ENCODE peak calls at places on chromosome 14, in nine cellular contexts. One of them, this sample, is unnamed.
A peak's percentile ranks its signal among the peaks of the same experiment; 100 is the strongest.

GRCh38 chr14:68403191-68403781 is 389.6 kb downstream of the ZFP36L1 start:
- DNase-seq in LNCaP clone FGC: no peak
- DNase-seq in breast epithelium: no peak
- DNase-seq in AG09309: no peak
- DNase-seq in esophagus squamous epithelium: no peak
- DNase-seq in WTC11: no peak
- DNase-seq in natural killer cell: no peak
- DNase-seq in CD4-positive, alpha-beta T cell: no peak
- DNase-seq in tibial artery: no peak
- DNase-seq in this sample: no peak

GRCh38 chr14:34052658-34053014 is 101.8 kb upstream of the EGLN3 start:
- DNase-seq in LNCaP clone FGC: no peak
- DNase-seq in breast epithelium: no peak
- DNase-seq in AG09309: no peak
- DNase-seq in esophagus squamous epithelium: no peak
- DNase-seq in WTC11: no peak
- DNase-seq in natural killer cell: no peak
- DNase-seq in CD4-positive, alpha-beta T cell: no peak
- DNase-seq in tibial artery: peak; percentile 26
- DNase-seq in this sample: no peak

GRCh38 chr14:85527006-85527405 is 2.9 kb upstream of the FLRT2 start:
- DNase-seq in LNCaP clone FGC: no peak
- DNase-seq in breast epithelium: no peak
- DNase-seq in AG09309: no peak
- DNase-seq in esophagus squamous epithelium: no peak
- DNase-seq in WTC11: no peak
- DNase-seq in natural killer cell: no peak
- DNase-seq in CD4-positive, alpha-beta T cell: no peak
- DNase-seq in tibial artery: no peak
- DNase-seq in this sample: no peak

GRCh38 chr14:29709490-29709889 is 218.2 kb downstream of the PRKD1 start:
- DNase-seq in LNCaP clone FGC: no peak
- DNase-seq in breast epithelium: no peak
- DNase-seq in AG09309: peak; percentile 32
- DNase-seq in esophagus squamous epithelium: no peak
- DNase-seq in WTC11: no peak
- DNase-seq in natural killer cell: no peak
- DNase-seq in CD4-positive, alpha-beta T cell: no peak
- DNase-seq in tibial artery: no peak
- DNase-seq in this sample: no peak

GRCh38 chr14:100025111-100025510 is 40.1 kb upstream of the EVL start:
- DNase-seq in LNCaP clone FGC: peak; percentile 79
- DNase-seq in breast epithelium: no peak
- DNase-seq in AG09309: no peak
- DNase-seq in esophagus squamous epithelium: no peak
- DNase-seq in WTC11: peak; percentile 64
- DNase-seq in natural killer cell: no peak
- DNase-seq in CD4-positive, alpha-beta T cell: peak; percentile 17
- DNase-seq in tibial artery: no peak
- DNase-seq in this sample: no peak

GRCh38 chr14:23421594-23421993 is 13.5 kb upstream of the MYH6 start:
- DNase-seq in LNCaP clone FGC: no peak
- DNase-seq in breast epithelium: no peak
- DNase-seq in AG09309: no peak
- DNase-seq in esophagus squamous epithelium: no peak
- DNase-seq in WTC11: no peak
- DNase-seq in natural killer cell: no peak
- DNase-seq in CD4-positive, alpha-beta T cell: no peak
- DNase-seq in tibial artery: no peak
- DNase-seq in this sample: no peak

GRCh38 chr14:66228267-66228970 is 257.8 kb upstream of the CCDC196 start:
- DNase-seq in LNCaP clone FGC: no peak
- DNase-seq in breast epithelium: no peak
- DNase-seq in AG09309: no peak
- DNase-seq in esophagus squamous epithelium: no peak
- DNase-seq in WTC11: no peak
- DNase-seq in natural killer cell: no peak
- DNase-seq in CD4-positive, alpha-beta T cell: no peak
- DNase-seq in tibial artery: no peak
- DNase-seq in this sample: no peak

GRCh38 chr14:100022772-100023451 is 42.3 kb upstream of the EVL start:
- DNase-seq in LNCaP clone FGC: no peak
- DNase-seq in breast epithelium: no peak
- DNase-seq in AG09309: peak; percentile 71
- DNase-seq in esophagus squamous epithelium: no peak
- DNase-seq in WTC11: no peak
- DNase-seq in natural killer cell: no peak
- DNase-seq in CD4-positive, alpha-beta T cell: no peak
- DNase-seq in tibial artery: peak; percentile 31
- DNase-seq in this sample: no peak

GRCh38 chr14:24513009-24513408 is 4.9 kb upstream of the CMA1 start:
- DNase-seq in LNCaP clone FGC: no peak
- DNase-seq in breast epithelium: no peak
- DNase-seq in AG09309: no peak
- DNase-seq in esophagus squamous epithelium: no peak
- DNase-seq in WTC11: peak; percentile 39
- DNase-seq in natural killer cell: no peak
- DNase-seq in CD4-positive, alpha-beta T cell: no peak
- DNase-seq in tibial artery: no peak
- DNase-seq in this sample: no peak

GRCh38 chr14:104557766-104558165 is 21.8 kb upstream of the C14orf180 start:
- DNase-seq in LNCaP clone FGC: no peak
- DNase-seq in breast epithelium: no peak
- DNase-seq in AG09309: no peak
- DNase-seq in esophagus squamous epithelium: no peak
- DNase-seq in WTC11: no peak
- DNase-seq in natural killer cell: no peak
- DNase-seq in CD4-positive, alpha-beta T cell: no peak
- DNase-seq in tibial artery: no peak
- DNase-seq in this sample: no peak

GRCh38 chr14:59265808-59266207 is 77.3 kb downstream of the DAAM1 start:
- DNase-seq in LNCaP clone FGC: no peak
- DNase-seq in breast epithelium: no peak
- DNase-seq in AG09309: no peak
- DNase-seq in esophagus squamous epithelium: no peak
- DNase-seq in WTC11: no peak
- DNase-seq in natural killer cell: no peak
- DNase-seq in CD4-positive, alpha-beta T cell: no peak
- DNase-seq in tibial artery: no peak
- DNase-seq in this sample: no peak

GRCh38 chr14:84493779-84494178 is 1036.2 kb upstream of the FLRT2 start:
- DNase-seq in LNCaP clone FGC: no peak
- DNase-seq in breast epithelium: no peak
- DNase-seq in AG09309: no peak
- DNase-seq in esophagus squamous epithelium: no peak
- DNase-seq in WTC11: peak; percentile 15
- DNase-seq in natural killer cell: no peak
- DNase-seq in CD4-positive, alpha-beta T cell: no peak
- DNase-seq in tibial artery: no peak
- DNase-seq in this sample: no peak

GRCh38 chr14:35419429-35419841 is 14.9 kb upstream of the NFKBIA start:
- DNase-seq in LNCaP clone FGC: no peak
- DNase-seq in breast epithelium: no peak
- DNase-seq in AG09309: no peak
- DNase-seq in esophagus squamous epithelium: no peak
- DNase-seq in WTC11: no peak
- DNase-seq in natural killer cell: no peak
- DNase-seq in CD4-positive, alpha-beta T cell: no peak
- DNase-seq in tibial artery: no peak
- DNase-seq in this sample: no peak

GRCh38 chr14:75310295-75311059 is 31.8 kb downstream of the FOS start:
- DNase-seq in LNCaP clone FGC: no peak
- DNase-seq in breast epithelium: peak; percentile 66
- DNase-seq in AG09309: no peak
- DNase-seq in esophagus squamous epithelium: no peak
- DNase-seq in WTC11: peak; percentile 78
- DNase-seq in natural killer cell: no peak
- DNase-seq in CD4-positive, alpha-beta T cell: no peak
- DNase-seq in tibial artery: peak; percentile 77
- DNase-seq in this sample: no peak

GRCh38 chr14:75495882-75496281 is 26.4 kb upstream of the BATF start:
- DNase-seq in LNCaP clone FGC: no peak
- DNase-seq in breast epithelium: no peak
- DNase-seq in AG09309: no peak
- DNase-seq in esophagus squamous epithelium: no peak
- DNase-seq in WTC11: no peak
- DNase-seq in natural killer cell: no peak
- DNase-seq in CD4-positive, alpha-beta T cell: no peak
- DNase-seq in tibial artery: no peak
- DNase-seq in this sample: no peak

GRCh38 chr14:22929848-22930364 is 730 bp upstream of the PRMT5 start:
- DNase-seq in LNCaP clone FGC: no peak
- DNase-seq in breast epithelium: no peak
- DNase-seq in AG09309: no peak
- DNase-seq in esophagus squamous epithelium: no peak
- DNase-seq in WTC11: no peak
- DNase-seq in natural killer cell: no peak
- DNase-seq in CD4-positive, alpha-beta T cell: no peak
- DNase-seq in tibial artery: no peak
- DNase-seq in this sample: no peak

GRCh38 chr14:59325906-59326305 is 137.4 kb downstream of the DAAM1 start:
- DNase-seq in LNCaP clone FGC: no peak
- DNase-seq in breast epithelium: no peak
- DNase-seq in AG09309: no peak
- DNase-seq in esophagus squamous epithelium: no peak
- DNase-seq in WTC11: no peak
- DNase-seq in natural killer cell: no peak
- DNase-seq in CD4-positive, alpha-beta T cell: no peak
- DNase-seq in tibial artery: peak; percentile 58
- DNase-seq in this sample: no peak

GRCh38 chr14:39434401-39434800 is 2.2 kb upstream of the FBXO33 start:
- DNase-seq in LNCaP clone FGC: no peak
- DNase-seq in breast epithelium: no peak
- DNase-seq in AG09309: no peak
- DNase-seq in esophagus squamous epithelium: no peak
- DNase-seq in WTC11: no peak
- DNase-seq in natural killer cell: no peak
- DNase-seq in CD4-positive, alpha-beta T cell: no peak
- DNase-seq in tibial artery: no peak
- DNase-seq in this sample: no peak

GRCh38 chr14:39431416-39432178 is 636 bp downstream of the FBXO33 start:
- DNase-seq in LNCaP clone FGC: no peak
- DNase-seq in breast epithelium: peak; percentile 22
- DNase-seq in AG09309: no peak
- DNase-seq in esophagus squamous epithelium: no peak
- DNase-seq in WTC11: peak; percentile 58
- DNase-seq in natural killer cell: no peak
- DNase-seq in CD4-positive, alpha-beta T cell: peak; percentile 39
- DNase-seq in tibial artery: peak; percentile 29
- DNase-seq in this sample: no peak

GRCh38 chr14:39432179-39432618 is at the start of gene FBXO33:
- DNase-seq in LNCaP clone FGC: peak; percentile 92
- DNase-seq in breast epithelium: peak; percentile 96
- DNase-seq in AG09309: peak; percentile 89
- DNase-seq in esophagus squamous epithelium: peak; percentile 87
- DNase-seq in WTC11: peak; percentile 96
- DNase-seq in natural killer cell: peak; percentile 96
- DNase-seq in CD4-positive, alpha-beta T cell: peak; percentile 95
- DNase-seq in tibial artery: peak; percentile 96
- DNase-seq in this sample: peak; percentile 96

GRCh38 chr14:39433452-39433813 is 1.2 kb upstream of the FBXO33 start:
- DNase-seq in LNCaP clone FGC: no peak
- DNase-seq in breast epithelium: no peak
- DNase-seq in AG09309: no peak
- DNase-seq in esophagus squamous epithelium: no peak
- DNase-seq in WTC11: no peak
- DNase-seq in natural killer cell: no peak
- DNase-seq in CD4-positive, alpha-beta T cell: no peak
- DNase-seq in tibial artery: no peak
- DNase-seq in this sample: no peak

GRCh38 chr14:39432619-39433451 is 602 bp upstream of the FBXO33 start:
- DNase-seq in LNCaP clone FGC: peak; percentile 84
- DNase-seq in breast epithelium: peak; percentile 91
- DNase-seq in AG09309: no peak
- DNase-seq in esophagus squamous epithelium: peak; percentile 75
- DNase-seq in WTC11: peak; percentile 88
- DNase-seq in natural killer cell: peak; percentile 64
- DNase-seq in CD4-positive, alpha-beta T cell: peak; percentile 61
- DNase-seq in tibial artery: peak; percentile 91
- DNase-seq in this sample: peak; percentile 83
- TF ChIP-seq CTCF in LNCaP clone FGC: peak; percentile 44
- TF ChIP-seq CTCF in breast epithelium: no peak
- TF ChIP-seq CTCF in AG09309: no peak
- TF ChIP-seq CTCF in esophagus squamous epithelium: peak; percentile 39
- TF ChIP-seq CTCF in WTC11: no peak
- TF ChIP-seq CTCF in natural killer cell: no peak
- TF ChIP-seq CTCF in CD4-positive, alpha-beta T cell: no peak
- TF ChIP-seq CTCF in tibial artery: peak; percentile 5
- TF ChIP-seq CTCF in this sample: no peak

GRCh38 chr14:102096569-102097188 is 9.8 kb upstream of the HSP90AA1 start:
- DNase-seq in LNCaP clone FGC: peak; percentile 63
- DNase-seq in breast epithelium: peak; percentile 83
- DNase-seq in AG09309: peak; percentile 18
- DNase-seq in esophagus squamous epithelium: no peak
- DNase-seq in WTC11: peak; percentile 87
- DNase-seq in natural killer cell: peak; percentile 67
- DNase-seq in CD4-positive, alpha-beta T cell: peak; percentile 71
- DNase-seq in tibial artery: peak; percentile 90
- DNase-seq in this sample: peak; percentile 46
- TF ChIP-seq CTCF in LNCaP clone FGC: peak; percentile 81
- TF ChIP-seq CTCF in breast epithelium: peak; percentile 82
- TF ChIP-seq CTCF in AG09309: peak; percentile 88
- TF ChIP-seq CTCF in esophagus squamous epithelium: peak; percentile 82
- TF ChIP-seq CTCF in WTC11: peak; percentile 55
- TF ChIP-seq CTCF in natural killer cell: peak; percentile 89
- TF ChIP-seq CTCF in CD4-positive, alpha-beta T cell: peak; percentile 98
- TF ChIP-seq CTCF in tibial artery: peak; percentile 75
- TF ChIP-seq CTCF in this sample: no peak

GRCh38 chr14:37124617-37125016 is 47.8 kb downstream of the SLC25A21 start:
- DNase-seq in LNCaP clone FGC: no peak
- DNase-seq in breast epithelium: no peak
- DNase-seq in AG09309: no peak
- DNase-seq in esophagus squamous epithelium: no peak
- DNase-seq in WTC11: peak; percentile 45
- DNase-seq in natural killer cell: no peak
- DNase-seq in CD4-positive, alpha-beta T cell: no peak
- DNase-seq in tibial artery: no peak
- DNase-seq in this sample: no peak
- TF ChIP-seq CTCF in LNCaP clone FGC: peak; percentile 44
- TF ChIP-seq CTCF in breast epithelium: no peak
- TF ChIP-seq CTCF in AG09309: peak; percentile 24
- TF ChIP-seq CTCF in esophagus squamous epithelium: no peak
- TF ChIP-seq CTCF in WTC11: no peak
- TF ChIP-seq CTCF in natural killer cell: no peak
- TF ChIP-seq CTCF in CD4-positive, alpha-beta T cell: no peak
- TF ChIP-seq CTCF in tibial artery: no peak
- TF ChIP-seq CTCF in this sample: no peak

DNA sequence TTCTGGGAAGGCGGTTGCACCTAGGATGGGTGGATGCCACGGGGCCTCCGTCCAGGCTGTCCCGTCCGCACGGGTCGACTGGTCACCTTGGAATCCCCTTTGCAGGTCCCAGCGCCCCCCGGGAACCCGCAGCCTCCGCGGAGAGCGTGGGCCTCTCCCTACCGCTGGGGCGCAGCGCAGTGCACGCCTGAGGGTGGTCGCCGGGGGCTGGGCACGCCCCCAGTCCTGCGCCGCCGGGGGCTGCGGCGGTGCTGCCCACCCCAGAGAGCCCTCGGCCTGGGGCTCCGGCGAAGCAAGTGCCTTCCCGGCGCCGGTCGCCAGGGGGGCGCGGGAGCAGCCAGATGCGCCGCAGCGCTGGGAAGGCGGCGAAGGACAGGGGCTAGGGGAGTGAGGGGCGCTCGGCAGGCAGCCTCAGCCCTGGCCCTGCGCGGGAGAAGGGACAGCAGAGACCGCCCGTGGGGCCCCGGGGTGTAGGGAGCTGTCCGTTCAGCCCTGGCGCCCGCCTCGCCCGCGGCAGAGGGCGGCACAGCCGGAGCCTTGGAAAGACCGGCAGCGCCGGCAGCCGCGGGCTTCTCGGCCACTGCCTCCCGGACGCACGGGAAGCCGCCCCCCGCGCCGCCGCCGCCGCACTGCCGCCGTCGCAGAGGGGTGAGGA is 527 bp downstream of the ZDHHC22 start:
- DNase-seq in LNCaP clone FGC: no peak
- DNase-seq in breast epithelium: no peak
- DNase-seq in AG09309: no peak
- DNase-seq in esophagus squamous epithelium: no peak
- DNase-seq in WTC11: peak; percentile 84
- DNase-seq in natural killer cell: no peak
- DNase-seq in CD4-positive, alpha-beta T cell: no peak
- DNase-seq in tibial artery: no peak
- DNase-seq in this sample: peak; percentile 44
- TF ChIP-seq CTCF in LNCaP clone FGC: peak; percentile 49
- TF ChIP-seq CTCF in breast epithelium: no peak
- TF ChIP-seq CTCF in AG09309: no peak
- TF ChIP-seq CTCF in esophagus squamous epithelium: no peak
- TF ChIP-seq CTCF in WTC11: peak; percentile 64
- TF ChIP-seq CTCF in natural killer cell: no peak
- TF ChIP-seq CTCF in CD4-positive, alpha-beta T cell: no peak
- TF ChIP-seq CTCF in tibial artery: peak; percentile 21
- TF ChIP-seq CTCF in this sample: no peak

This sample was measured in activated B cell treated with CpG ODN at 0.5 μM for 24 hours.